ENCODE peak calls at places on chromosomes 3 and 15, in nine cellular contexts. J is body of pancreas, G is sigmoid colon, R is cardiac fibroblast, Y is OCI-LY7, E is PC-9, V is HFFc6, O is dorsolateral prefrontal cortex, T is left ventricle myocardium inferior. P is an unnamed sample.

GRCh38 chr3:43087249-43087776 is 18.6 kb downstream of the POMGNT2 start:
- DNase-seq in J (no peak), G (no peak), R (peak), Y (no peak), E (no peak), V (no peak), O (no peak), T (no peak), P (no peak)

GRCh38 chr3:41073190-41073589 is 126.1 kb upstream of the CTNNB1 start:
- DNase-seq in J (no peak), G (no peak), R (peak), Y (no peak), E (no peak), V (no peak), O (no peak), T (no peak), P (no peak)

GRCh38 chr3:66582721-66583141 is 81.9 kb upstream of the LRIG1 start:
- DNase-seq in J (peak), G (no peak), R (no peak), Y (peak), E (no peak), V (no peak), O (no peak), T (no peak), P (peak)

GRCh38 chr3:189108032-189108431 is 63.7 kb upstream of the TPRG1 start:
- DNase-seq in J (no peak), G (no peak), R (no peak), Y (no peak), E (no peak), V (no peak), O (no peak), T (no peak), P (no peak)

GRCh38 chr3:43953814-43954241 is 263.1 kb downstream of the ABHD5 start:
- DNase-seq in J (no peak), G (no peak), R (peak), Y (no peak), E (peak), V (peak), O (no peak), T (no peak), P (peak)

GRCh38 chr15:60372756-60373155 is 25.0 kb downstream of the ANXA2 start:
- DNase-seq in J (no peak), G (no peak), R (no peak), Y (no peak), E (no peak), V (no peak), O (no peak), T (no peak), P (no peak)

GRCh38 chr3:142768338-142768737 is 44.5 kb downstream of the TRPC1 start:
- DNase-seq in J (no peak), G (no peak), R (no peak), Y (no peak), E (no peak), V (no peak), O (no peak), T (no peak), P (no peak)

GRCh38 chr3:24387000-24387399 is 107.7 kb downstream of the THRB start:
- DNase-seq in J (no peak), G (no peak), R (no peak), Y (no peak), E (no peak), V (no peak), O (no peak), T (no peak), P (no peak)

GRCh38 chr3:8576841-8577553 is 67.6 kb downstream of the SSUH2 start:
- DNase-seq in J (no peak), G (no peak), R (peak), Y (no peak), E (no peak), V (peak), O (no peak), T (no peak), P (peak)

GRCh38 chr3:40464339-40465110 is 7.4 kb downstream of the RPL14 start:
- DNase-seq in J (no peak), G (no peak), R (no peak), Y (no peak), E (no peak), V (no peak), O (no peak), T (no peak), P (no peak)

GRCh38 chr3:55690746-55691540 is 203.8 kb upstream of the WNT5A start:
- DNase-seq in J (no peak), G (no peak), R (no peak), Y (peak), E (no peak), V (no peak), O (peak), T (no peak), P (no peak)

GRCh38 chr3:58214484-58215316 is 3.9 kb upstream of the DNASE1L3 start:
- DNase-seq in J (no peak), G (no peak), R (no peak), Y (peak), E (peak), V (no peak), O (no peak), T (no peak), P (no peak)

GRCh38 chr3:149134560-149134959 is 5.1 kb downstream of the HPS3 start:
- DNase-seq in J (no peak), G (no peak), R (peak), Y (no peak), E (no peak), V (peak), O (no peak), T (no peak), P (no peak)

GRCh38 chr3:43249405-43249804 is 36.9 kb upstream of the SNRK start:
- DNase-seq in J (no peak), G (no peak), R (no peak), Y (no peak), E (no peak), V (no peak), O (no peak), T (no peak), P (no peak)

GRCh38 chr3:9121366-9121765 is 128.1 kb downstream of the SRGAP3 start:
- DNase-seq in J (no peak), G (no peak), R (no peak), Y (no peak), E (no peak), V (no peak), O (peak), T (no peak), P (no peak)

GRCh38 chr3:13134879-13135206 is 61.6 kb upstream of the IQSEC1 start:
- DNase-seq in J (no peak), G (peak), R (no peak), Y (no peak), E (no peak), V (no peak), O (no peak), T (no peak), P (no peak)

GRCh38 chr3:126167550-126167949 is 12.8 kb downstream of the ALDH1L1 start:
- DNase-seq in J (no peak), G (no peak), R (no peak), Y (no peak), E (no peak), V (no peak), O (no peak), T (no peak), P (no peak)

GRCh38 chr3:53074366-53074696 is 28.5 kb upstream of the SFMBT1 start:
- DNase-seq in J (no peak), G (peak), R (no peak), Y (no peak), E (no peak), V (no peak), O (no peak), T (no peak), P (no peak)

GRCh38 chr3:163056874-163057497 is 1560.4 kb downstream of the OTOL1 start:
- DNase-seq in J (peak), G (no peak), R (peak), Y (peak), E (peak), V (peak), O (peak), T (no peak), P (no peak)

GRCh38 chr3:1092771-1093170 is at the start of gene CNTN6:
- DNase-seq in J (no peak), G (no peak), R (no peak), Y (no peak), E (no peak), V (no peak), O (peak), T (no peak), P (no peak)

DNA sequence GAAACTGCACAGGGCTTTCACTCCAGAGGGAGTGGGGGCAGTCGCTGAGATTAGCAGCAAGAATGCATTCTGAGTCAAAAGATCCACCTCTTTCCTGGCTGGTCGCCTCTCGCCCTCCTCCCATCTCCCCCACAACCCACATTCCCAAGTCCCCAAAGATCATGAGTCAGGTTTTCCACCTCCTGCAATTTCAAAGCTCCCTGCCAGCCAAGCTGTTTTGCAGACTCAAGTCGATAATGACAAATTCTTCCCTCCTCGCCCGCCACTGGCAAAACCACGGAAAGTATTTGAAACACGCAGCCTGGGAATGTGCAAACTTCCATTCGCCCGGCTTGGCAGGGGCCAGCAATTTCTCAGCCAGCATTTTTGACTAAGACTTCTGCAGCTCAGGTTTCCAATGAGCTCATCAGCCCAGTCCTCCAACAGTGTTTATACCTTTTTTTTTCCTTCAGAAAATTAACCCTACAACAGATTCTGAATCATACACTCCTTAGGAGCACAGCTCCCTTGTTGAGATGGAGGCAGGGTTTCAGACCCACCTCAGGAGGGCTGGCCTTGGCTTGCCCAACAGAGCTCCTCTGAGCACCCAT is 181.4 kb downstream of the SMAD6 start:
- DNase-seq in J (peak), G (peak), R (peak), Y (no peak), E (peak), V (peak), O (peak), T (peak), P (peak)
- TF ChIP-seq CTCF in J (no peak), G (no peak), R (no peak), Y (no peak), E (no peak), V (no peak), O (no peak), T (no peak), P (no peak)

GRCh38 chr3:181274025-181274424 is 284.5 kb upstream of the DNAJC19 start:
- DNase-seq in J (no peak), G (no peak), R (no peak), Y (no peak), E (no peak), V (no peak), O (no peak), T (no peak), P (no peak)

GRCh38 chr3:181276358-181276896 is 286.9 kb upstream of the DNAJC19 start:
- DNase-seq in J (no peak), G (no peak), R (no peak), Y (no peak), E (no peak), V (no peak), O (no peak), T (no peak), P (no peak)

GRCh38 chr3:181279239-181279565 is 289.7 kb upstream of the DNAJC19 start:
- DNase-seq in J (no peak), G (no peak), R (no peak), Y (no peak), E (no peak), V (no peak), O (no peak), T (no peak), P (no peak)

DNA sequence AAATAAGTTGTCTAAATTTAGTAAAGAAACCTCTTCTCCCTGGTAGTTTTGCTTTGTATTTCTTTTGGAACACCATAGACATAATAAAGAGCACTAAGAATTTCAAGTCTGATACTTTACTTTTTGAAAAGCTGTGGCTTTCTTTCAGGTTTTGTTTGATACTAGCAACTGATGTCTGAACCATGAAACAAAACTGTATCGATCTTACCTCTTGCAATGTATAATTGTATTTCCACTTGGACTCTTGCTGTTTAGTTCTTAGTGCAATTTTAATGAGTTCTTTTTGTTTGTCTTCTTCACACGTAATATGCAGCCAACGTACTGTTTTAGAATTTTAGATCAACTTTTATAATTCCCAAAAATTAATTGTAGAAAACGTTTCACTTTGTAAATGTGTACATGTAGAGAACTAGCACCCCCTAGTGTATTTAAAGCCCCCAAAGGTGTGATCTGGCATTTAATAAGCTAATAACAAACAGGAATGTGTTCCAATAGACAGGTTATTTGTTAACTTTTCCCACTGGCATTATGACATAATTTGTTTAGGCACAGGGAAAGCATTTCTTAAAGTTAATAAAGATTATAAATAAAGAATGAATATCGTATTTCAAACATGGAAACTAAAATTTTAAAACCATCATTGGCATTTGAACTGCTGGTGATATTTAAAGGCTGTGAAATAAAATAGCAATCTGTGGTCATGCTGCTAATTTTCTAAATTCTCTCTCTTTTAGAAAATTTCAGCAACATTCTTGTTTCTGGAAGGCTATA is 289.1 kb upstream of the DNAJC19 start:
- DNase-seq in J (no peak), G (no peak), R (peak), Y (peak), E (no peak), V (no peak), O (no peak), T (no peak), P (no peak)
- TF ChIP-seq CTCF in J (no peak), G (no peak), R (no peak), Y (peak), E (peak), V (no peak), O (peak), T (peak), P (peak)

DNA sequence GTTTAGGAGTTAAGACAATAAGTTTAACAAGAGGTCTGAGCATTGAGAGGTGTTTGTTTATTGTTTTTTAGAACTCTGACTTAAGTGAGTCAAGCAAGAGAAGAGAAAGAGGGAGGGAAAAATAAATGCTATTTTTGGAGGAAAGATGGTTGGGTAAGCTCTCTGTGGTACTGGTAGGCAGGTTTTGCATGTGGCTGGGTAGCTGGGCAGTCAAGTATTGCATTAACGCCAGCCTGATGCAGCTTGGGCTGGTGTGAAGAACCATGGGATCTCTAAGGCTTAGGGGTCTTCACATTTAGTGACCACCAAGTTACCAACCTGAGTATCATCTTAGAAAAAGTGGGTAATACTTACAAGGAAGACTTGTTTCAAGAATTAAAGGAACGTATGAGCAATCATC is 534.5 kb upstream of the SEMA6D start:
- DNase-seq in J (no peak), G (no peak), R (no peak), Y (no peak), E (no peak), V (no peak), O (no peak), T (no peak), P (no peak)
- TF ChIP-seq CTCF in J (no peak), G (no peak), R (no peak), Y (no peak), E (no peak), V (no peak), O (no peak), T (no peak), P (no peak)

GRCh38 chr3:140145501-140145900 is 210.5 kb downstream of the CLSTN2 start:
- DNase-seq in J (no peak), G (no peak), R (no peak), Y (no peak), E (no peak), V (no peak), O (no peak), T (no peak), P (no peak)
- TF ChIP-seq CTCF in J (no peak), G (no peak), R (no peak), Y (no peak), E (no peak), V (no peak), O (no peak), T (no peak), P (no peak)

GRCh38 chr3:28476764-28477163 is 128.1 kb upstream of the AZI2 start:
- DNase-seq in J (no peak), G (no peak), R (no peak), Y (no peak), E (no peak), V (no peak), O (no peak), T (no peak), P (no peak)

DNA sequence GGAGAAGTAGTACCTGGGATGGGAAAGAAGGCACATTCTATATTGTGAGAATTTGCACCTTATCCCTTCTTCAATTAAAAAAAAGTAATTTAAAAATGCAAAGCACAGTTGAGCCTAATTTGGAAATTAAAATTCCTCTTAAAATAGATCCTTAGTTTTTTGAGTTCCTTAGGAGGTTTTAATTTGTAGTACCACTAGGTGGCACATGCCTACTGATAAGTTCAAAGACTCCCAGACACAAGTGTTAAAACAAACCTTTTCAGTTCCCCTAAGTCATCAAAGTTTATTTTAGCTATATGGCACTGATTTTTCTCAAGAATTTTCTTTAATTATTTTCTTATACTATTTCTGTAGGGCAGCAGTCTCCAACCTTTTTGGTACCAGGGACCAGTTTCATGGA is 127.6 kb upstream of the AZI2 start:
- DNase-seq in J (no peak), G (no peak), R (peak), Y (peak), E (no peak), V (peak), O (no peak), T (no peak), P (peak)
- TF ChIP-seq CTCF in J (peak), G (peak), R (peak), Y (peak), E (peak), V (peak), O (peak), T (peak), P (peak)

DNA sequence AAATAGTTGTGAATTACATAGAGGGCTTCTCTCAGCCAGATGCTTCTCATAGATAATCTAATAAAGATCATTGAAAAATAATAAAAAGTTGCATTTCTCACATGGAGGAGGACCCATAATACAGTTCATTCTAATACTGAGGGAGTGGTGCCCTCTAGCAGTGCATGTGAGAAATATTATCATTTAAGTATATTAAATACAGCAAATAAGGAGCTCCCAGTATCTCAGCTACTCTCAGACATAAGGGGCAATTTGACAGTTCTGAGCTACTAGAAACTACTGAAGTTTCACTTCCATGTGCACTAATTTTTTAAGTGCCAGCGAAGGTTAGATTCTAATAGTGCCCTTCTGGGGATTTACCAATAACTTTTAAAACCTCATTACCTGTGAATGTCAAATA is 188.3 kb downstream of the IL5RA start:
- DNase-seq in J (no peak), G (no peak), R (peak), Y (peak), E (no peak), V (no peak), O (no peak), T (no peak), P (no peak)
- TF ChIP-seq CTCF in J (peak), G (no peak), R (no peak), Y (peak), E (peak), V (peak), O (peak), T (peak), P (no peak)

GRCh38 chr3:128853826-128854225 is 25.6 kb upstream of the ACAD9 start:
- DNase-seq in J (no peak), G (no peak), R (no peak), Y (no peak), E (no peak), V (no peak), O (no peak), T (no peak), P (no peak)

GRCh38 chr3:128847631-128848370 is 31.6 kb upstream of the ACAD9 start:
- DNase-seq in J (no peak), G (no peak), R (no peak), Y (no peak), E (no peak), V (no peak), O (no peak), T (no peak), P (no peak)

GRCh38 chr3:128849776-128850542 is 29.5 kb upstream of the ACAD9 start:
- DNase-seq in J (no peak), G (no peak), R (peak), Y (no peak), E (no peak), V (peak), O (no peak), T (no peak), P (no peak)

GRCh38 chr3:128851601-128852000 is 27.8 kb upstream of the ACAD9 start:
- DNase-seq in J (no peak), G (no peak), R (no peak), Y (no peak), E (no peak), V (no peak), O (no peak), T (no peak), P (no peak)

GRCh38 chr3:128850544-128850943 is 28.9 kb upstream of the ACAD9 start:
- DNase-seq in J (no peak), G (no peak), R (no peak), Y (no peak), E (no peak), V (no peak), O (no peak), T (no peak), P (no peak)
- TF ChIP-seq CTCF in J (no peak), G (no peak), R (no peak), Y (no peak), E (no peak), V (no peak), O (no peak), T (no peak), P (no peak)